ENCODE peak calls at places on chromosomes 4 and X, in ten cellular contexts. C, O, F, X, H, N, S, A, G and B are unnamed samples.

GRCh38 chr4:80004319-80004718 is 68.7 kb downstream of the ANTXR2 start:
- DNase-seq in C (no peak), O (no peak), F (no peak), X (no peak), H (no peak), N (no peak), S (no peak), A (no peak), G (no peak), B (no peak)

GRCh38 chr4:185411833-185412232 is 13.9 kb downstream of the UFSP2 start:
- DNase-seq in C (no peak), O (peak), F (no peak), X (no peak), H (no peak), N (no peak), S (no peak), A (no peak), G (no peak), B (no peak)

GRCh38 chrX:270848-271367 is 10.3 kb upstream of the PLCXD1 start:
- DNase-seq in C (no peak), O (no peak), F (no peak), X (no peak), H (no peak), N (no peak), S (no peak), A (no peak), G (no peak), B (no peak)

GRCh38 chrX:129654652-129655546 is at the start of gene APLN:
- DNase-seq in C (peak), O (peak), F (peak), X (no peak), H (peak), N (no peak), S (no peak), A (no peak), G (peak), B (no peak)

GRCh38 chr4:15738877-15739276 is 36.0 kb downstream of the BST1 start:
- DNase-seq in C (no peak), O (no peak), F (no peak), X (no peak), H (no peak), N (no peak), S (no peak), A (no peak), G (peak), B (no peak)

GRCh38 chrX:22666441-22666840 is 333.3 kb upstream of the DDX53 start:
- DNase-seq in C (no peak), O (no peak), F (no peak), X (no peak), H (peak), N (no peak), S (no peak), A (no peak), G (peak), B (no peak)

GRCh38 chrX:135384161-135384836 is 37.4 kb upstream of the SMIM10L2A start:
- DNase-seq in C (no peak), O (no peak), F (no peak), X (peak), H (no peak), N (peak), S (no peak), A (no peak), G (no peak), B (no peak)

GRCh38 chrX:129980540-129981206 is 1.8 kb upstream of the BCORL1 start:
- DNase-seq in C (no peak), O (no peak), F (no peak), X (no peak), H (peak), N (no peak), S (no peak), A (peak), G (peak), B (no peak)

GRCh38 chr4:87423313-87424031 is 1.1 kb downstream of the NUDT9 start:
- DNase-seq in C (no peak), O (peak), F (peak), X (no peak), H (no peak), N (no peak), S (no peak), A (no peak), G (peak), B (peak)

GRCh38 chr4:7999695-8000094 is 60.0 kb upstream of the AFAP1 start:
- DNase-seq in C (no peak), O (no peak), F (no peak), X (no peak), H (no peak), N (no peak), S (no peak), A (no peak), G (no peak), B (no peak)

GRCh38 chr4:15694431-15694830 is 8.4 kb upstream of the BST1 start:
- DNase-seq in C (no peak), O (no peak), F (no peak), X (no peak), H (no peak), N (no peak), S (no peak), A (no peak), G (no peak), B (no peak)

GRCh38 chrX:63349307-63349706 is 1.8 kb downstream of the SPIN4 start:
- DNase-seq in C (no peak), O (no peak), F (peak), X (no peak), H (no peak), N (no peak), S (no peak), A (no peak), G (no peak), B (peak)

GRCh38 chr4:140367738-140368137 is 5.7 kb upstream of the SCOC start:
- DNase-seq in C (no peak), O (no peak), F (no peak), X (no peak), H (no peak), N (no peak), S (no peak), A (no peak), G (peak), B (no peak)

GRCh38 chr4:4671774-4672349 is 130.0 kb upstream of the STX18 start:
- DNase-seq in C (no peak), O (no peak), F (no peak), X (no peak), H (no peak), N (no peak), S (no peak), A (no peak), G (no peak), B (no peak)

GRCh38 chr4:22695011-22695410 is 2.3 kb downstream of the GBA3 start:
- DNase-seq in C (no peak), O (no peak), F (no peak), X (no peak), H (no peak), N (no peak), S (no peak), A (no peak), G (no peak), B (no peak)

GRCh38 chrX:100830547-100830946 is 10.4 kb downstream of the CSTF2 start:
- DNase-seq in C (no peak), O (no peak), F (no peak), X (no peak), H (no peak), N (no peak), S (no peak), A (no peak), G (no peak), B (no peak)

GRCh38 chrX:4674028-4674782 is 960.8 kb upstream of the PRKX start:
- DNase-seq in C (no peak), O (no peak), F (no peak), X (no peak), H (no peak), N (no peak), S (no peak), A (no peak), G (no peak), B (no peak)

GRCh38 chr4:122309988-122310626 is 68.7 kb upstream of the ADAD1 start:
- DNase-seq in C (no peak), O (no peak), F (peak), X (no peak), H (no peak), N (no peak), S (no peak), A (no peak), G (no peak), B (no peak)

GRCh38 chr4:125735107-125735506 is 420.4 kb downstream of the FAT4 start:
- DNase-seq in C (peak), O (no peak), F (no peak), X (no peak), H (no peak), N (no peak), S (no peak), A (no peak), G (peak), B (no peak)

GRCh38 chr4:16240300-16240699 is 14.0 kb upstream of the TAPT1 start:
- DNase-seq in C (no peak), O (no peak), F (no peak), X (no peak), H (no peak), N (no peak), S (no peak), A (no peak), G (no peak), B (no peak)

GRCh38 chrX:106499473-106499872 is 112.3 kb upstream of the RADX start:
- DNase-seq in C (no peak), O (no peak), F (no peak), X (no peak), H (no peak), N (no peak), S (no peak), A (no peak), G (no peak), B (no peak)

GRCh38 chr4:38889143-38889542 is 21.5 kb downstream of the FAM114A1 start:
- DNase-seq in C (no peak), O (peak), F (no peak), X (no peak), H (no peak), N (no peak), S (no peak), A (no peak), G (peak), B (no peak)

GRCh38 chr4:138259801-138260200 is 17.7 kb upstream of the SLC7A11 start:
- DNase-seq in C (no peak), O (no peak), F (no peak), X (no peak), H (no peak), N (no peak), S (no peak), A (no peak), G (peak), B (peak)

GRCh38 chr4:130849985-130850632 is 1754.2 kb downstream of the C4orf33 start:
- DNase-seq in C (no peak), O (no peak), F (no peak), X (no peak), H (no peak), N (no peak), S (no peak), A (no peak), G (no peak), B (no peak)

GRCh38 chr4:306551-306961 is 1.3 kb upstream of the ZNF732 start:
- DNase-seq in C (no peak), O (no peak), F (no peak), X (no peak), H (no peak), N (no peak), S (no peak), A (no peak), G (no peak), B (no peak)

GRCh38 chr4:109816082-109816442 is 500 bp downstream of the GAR1 start:
- DNase-seq in C (no peak), O (peak), F (no peak), X (peak), H (peak), N (peak), S (peak), A (no peak), G (peak), B (no peak)

GRCh38 chr4:165398570-165398969 is 19.8 kb downstream of the CPE start:
- DNase-seq in C (no peak), O (no peak), F (peak), X (no peak), H (no peak), N (no peak), S (no peak), A (no peak), G (peak), B (peak)

GRCh38 chr4:59969909-59970308 is 1230.2 kb upstream of the ADGRL3 start:
- DNase-seq in C (no peak), O (no peak), F (no peak), X (no peak), H (no peak), N (no peak), S (no peak), A (no peak), G (no peak), B (no peak)

GRCh38 chr4:19791422-19792113 is 460.1 kb upstream of the SLIT2 start:
- DNase-seq in C (no peak), O (no peak), F (no peak), X (no peak), H (no peak), N (no peak), S (no peak), A (no peak), G (no peak), B (no peak)

GRCh38 chr4:182916483-182917181 is 554 bp downstream of the DCTD start:
- DNase-seq in C (no peak), O (peak), F (peak), X (no peak), H (peak), N (no peak), S (peak), A (no peak), G (peak), B (peak)

GRCh38 chrX:51144828-51145442 is 187.7 kb upstream of the NUDT10 start:
- DNase-seq in C (no peak), O (peak), F (peak), X (peak), H (peak), N (no peak), S (no peak), A (peak), G (peak), B (no peak)

GRCh38 chrX:150161092-150161672 is 201.9 kb upstream of the MAMLD1 start:
- DNase-seq in C (no peak), O (no peak), F (no peak), X (no peak), H (no peak), N (no peak), S (no peak), A (no peak), G (peak), B (no peak)

GRCh38 chrX:1466232-1466661 is 13.5 kb upstream of the ASMTL start:
- DNase-seq in C (peak), O (no peak), F (no peak), X (no peak), H (no peak), N (no peak), S (no peak), A (peak), G (no peak), B (no peak)

GRCh38 chr4:108607426-108607825 is 12.9 kb upstream of the RPL34 start:
- DNase-seq in C (no peak), O (no peak), F (no peak), X (no peak), H (no peak), N (no peak), S (no peak), A (no peak), G (no peak), B (no peak)

GRCh38 chr4:25913851-25914669 is at the start of gene SMIM20:
- DNase-seq in C (peak), O (peak), F (peak), X (peak), H (peak), N (peak), S (peak), A (peak), G (peak), B (peak)